ENCODE peak calls at places on chromosomes 2 and 18, in five cellular contexts. K, I, R, X and M are unnamed samples.

GRCh38 chr18:9109523-9109922 is 7.0 kb downstream of the NDUFV2 start:
- DNase-seq in K (no peak), I (no peak), R (no peak), X (no peak), M (no peak)

GRCh38 chr2:238821391-238821790 is 26.5 kb upstream of the TWIST2 start:
- DNase-seq in K (no peak), I (no peak), R (no peak), X (no peak), M (no peak)

GRCh38 chr2:1055014-1055595 is 104.5 kb downstream of the SNTG2 start:
- DNase-seq in K (no peak), I (no peak), R (no peak), X (no peak), M (no peak)

GRCh38 chr18:3623769-3624545 is 174.0 kb downstream of the TGIF1 start:
- DNase-seq in K (no peak), I (no peak), R (no peak), X (peak), M (no peak)

GRCh38 chr2:88187927-88188326 is 17.8 kb downstream of the THNSL2 start:
- DNase-seq in K (no peak), I (no peak), R (no peak), X (no peak), M (no peak)

GRCh38 chr18:42583197-42583776 is 532.2 kb downstream of the RIT2 start:
- DNase-seq in K (no peak), I (no peak), R (no peak), X (no peak), M (peak)

GRCh38 chr2:174485763-174486613 is 841 bp downstream of the GPR155 start:
- DNase-seq in K (peak), I (no peak), R (no peak), X (no peak), M (peak)

GRCh38 chr2:179917272-179917671 is 55.9 kb upstream of the ZNF385B start:
- DNase-seq in K (no peak), I (peak), R (no peak), X (no peak), M (no peak)

GRCh38 chr18:48228301-48228715 is 180.9 kb downstream of the ZBTB7C start:
- DNase-seq in K (no peak), I (no peak), R (no peak), X (no peak), M (no peak)

GRCh38 chr2:119641562-119642258 is 37.3 kb upstream of the TMEM177 start:
- DNase-seq in K (peak), I (peak), R (peak), X (peak), M (peak)

GRCh38 chr18:59400407-59400806 is 41.3 kb upstream of the LMAN1 start:
- DNase-seq in K (no peak), I (no peak), R (no peak), X (no peak), M (no peak)

GRCh38 chr2:102101844-102102635 is 40.5 kb upstream of the IL1R1 start:
- DNase-seq in K (no peak), I (no peak), R (no peak), X (no peak), M (no peak)

GRCh38 chr18:56711706-56712445 is 60.7 kb downstream of the WDR7 start:
- DNase-seq in K (no peak), I (no peak), R (no peak), X (no peak), M (no peak)

GRCh38 chr2:235928751-235929370 is 239.3 kb downstream of the GBX2 start:
- DNase-seq in K (no peak), I (no peak), R (no peak), X (no peak), M (no peak)

GRCh38 chr18:51350081-51350480 is 152.6 kb upstream of the MEX3C start:
- DNase-seq in K (no peak), I (no peak), R (no peak), X (no peak), M (no peak)

GRCh38 chr2:237227190-237227988 is 141.7 kb downstream of the COPS8 start:
- DNase-seq in K (no peak), I (no peak), R (no peak), X (no peak), M (no peak)

GRCh38 chr2:185644828-185645227 is 93.8 kb upstream of the FSIP2 start:
- DNase-seq in K (no peak), I (peak), R (no peak), X (no peak), M (peak)

GRCh38 chr2:46268986-46269385 is 28.2 kb upstream of the EPAS1 start:
- DNase-seq in K (no peak), I (no peak), R (no peak), X (no peak), M (no peak)

GRCh38 chr18:33826151-33826550 is 248.1 kb downstream of the ASXL3 start:
- DNase-seq in K (no peak), I (no peak), R (no peak), X (no peak), M (no peak)

GRCh38 chr2:233447506-233448219 is 93.4 kb downstream of the DGKD start:
- DNase-seq in K (no peak), I (no peak), R (no peak), X (no peak), M (no peak)

GRCh38 chr2:54949431-54949830 is 100.8 kb downstream of the RTN4 start:
- DNase-seq in K (no peak), I (no peak), R (no peak), X (no peak), M (no peak)

GRCh38 chr2:193963472-193964119 is 1693.4 kb upstream of the SLC39A10 start:
- DNase-seq in K (peak), I (peak), R (no peak), X (peak), M (peak)

GRCh38 chr2:27776097-27776496 is 4.6 kb downstream of the MRPL33 start:
- DNase-seq in K (no peak), I (no peak), R (no peak), X (no peak), M (no peak)

GRCh38 chr18:9859232-9859631 is 26.5 kb upstream of the TXNDC2 start:
- DNase-seq in K (no peak), I (no peak), R (no peak), X (no peak), M (no peak)

GRCh38 chr2:9101763-9102425 is 98.4 kb upstream of the MBOAT2 start:
- DNase-seq in K (no peak), I (no peak), R (no peak), X (no peak), M (no peak)